ENCODE peak calls at places on chromosome 22, in nine cellular contexts. One of them, this sample, is unnamed.

GRCh38 chr22:40116496-40117200 is 61.1 kb upstream of the TNRC6B start:
- DNase-seq in fibroblast of lung: no peak
- DNase-seq in heart right ventricle: no peak
- DNase-seq in ovary: no peak
- DNase-seq in psoas muscle: no peak
- DNase-seq in mesenchymal stem cell: no peak
- DNase-seq in GM23248: no peak
- DNase-seq in right atrium auricular region: no peak
- DNase-seq in vagina: no peak
- DNase-seq in this sample: no peak

GRCh38 chr22:44023404-44024287 is 456 bp upstream of the PARVB start:
- DNase-seq in fibroblast of lung: peak; percentile 32
- DNase-seq in heart right ventricle: no peak
- DNase-seq in ovary: peak; percentile 43
- DNase-seq in psoas muscle: peak; percentile 69
- DNase-seq in mesenchymal stem cell: peak; percentile 61
- DNase-seq in GM23248: peak; percentile 71
- DNase-seq in right atrium auricular region: peak; percentile 64
- DNase-seq in vagina: no peak
- DNase-seq in this sample: peak; percentile 54

GRCh38 chr22:32802291-32802826 is 854 bp downstream of the TIMP3 start:
- DNase-seq in fibroblast of lung: peak; percentile 16
- DNase-seq in heart right ventricle: no peak
- DNase-seq in ovary: no peak
- DNase-seq in psoas muscle: no peak
- DNase-seq in mesenchymal stem cell: no peak
- DNase-seq in GM23248: peak; percentile 59
- DNase-seq in right atrium auricular region: no peak
- DNase-seq in vagina: no peak
- DNase-seq in this sample: no peak

GRCh38 chr22:45709004-45709739 is 37.5 kb downstream of the ATXN10 start:
- DNase-seq in fibroblast of lung: peak; percentile 56
- DNase-seq in heart right ventricle: no peak
- DNase-seq in ovary: no peak
- DNase-seq in psoas muscle: peak; percentile 23
- DNase-seq in mesenchymal stem cell: peak; percentile 64
- DNase-seq in GM23248: peak; percentile 92
- DNase-seq in right atrium auricular region: no peak
- DNase-seq in vagina: no peak
- DNase-seq in this sample: no peak

GRCh38 chr22:44129614-44129976 is 51.1 kb upstream of the PARVG start:
- DNase-seq in fibroblast of lung: peak; percentile 29
- DNase-seq in heart right ventricle: no peak
- DNase-seq in ovary: no peak
- DNase-seq in psoas muscle: no peak
- DNase-seq in mesenchymal stem cell: peak; percentile 12
- DNase-seq in GM23248: peak; percentile 74
- DNase-seq in right atrium auricular region: no peak
- DNase-seq in vagina: no peak
- DNase-seq in this sample: no peak

GRCh38 chr22:24516301-24516737 is 21.2 kb downstream of the UPB1 start:
- DNase-seq in fibroblast of lung: peak; percentile 82
- DNase-seq in heart right ventricle: no peak
- DNase-seq in ovary: no peak
- DNase-seq in psoas muscle: no peak
- DNase-seq in mesenchymal stem cell: peak; percentile 96
- DNase-seq in GM23248: peak; percentile 92
- DNase-seq in right atrium auricular region: no peak
- DNase-seq in vagina: no peak
- DNase-seq in this sample: no peak

GRCh38 chr22:43126506-43127165 is 16.1 kb downstream of the BIK start:
- DNase-seq in fibroblast of lung: peak; percentile 48
- DNase-seq in heart right ventricle: no peak
- DNase-seq in ovary: no peak
- DNase-seq in psoas muscle: no peak
- DNase-seq in mesenchymal stem cell: peak; percentile 85
- DNase-seq in GM23248: peak; percentile 83
- DNase-seq in right atrium auricular region: no peak
- DNase-seq in vagina: no peak
- DNase-seq in this sample: no peak

GRCh38 chr22:40541300-40541699 is 95.2 kb downstream of the MRTFA start:
- DNase-seq in fibroblast of lung: no peak
- DNase-seq in heart right ventricle: no peak
- DNase-seq in ovary: no peak
- DNase-seq in psoas muscle: no peak
- DNase-seq in mesenchymal stem cell: no peak
- DNase-seq in GM23248: no peak
- DNase-seq in right atrium auricular region: no peak
- DNase-seq in vagina: no peak
- DNase-seq in this sample: no peak

GRCh38 chr22:36862251-36863242 is 1.7 kb downstream of the NCF4 start:
- DNase-seq in fibroblast of lung: no peak
- DNase-seq in heart right ventricle: peak; percentile 36
- DNase-seq in ovary: no peak
- DNase-seq in psoas muscle: peak; percentile 37
- DNase-seq in mesenchymal stem cell: no peak
- DNase-seq in GM23248: no peak
- DNase-seq in right atrium auricular region: no peak
- DNase-seq in vagina: no peak
- DNase-seq in this sample: peak; percentile 79

GRCh38 chr22:43197271-43197941 is 10.5 kb upstream of the TTLL12 start:
- DNase-seq in fibroblast of lung: no peak
- DNase-seq in heart right ventricle: no peak
- DNase-seq in ovary: no peak
- DNase-seq in psoas muscle: peak; percentile 8
- DNase-seq in mesenchymal stem cell: peak; percentile 13
- DNase-seq in GM23248: peak; percentile 68
- DNase-seq in right atrium auricular region: no peak
- DNase-seq in vagina: no peak
- DNase-seq in this sample: no peak

GRCh38 chr22:40415531-40416266 is 45.3 kb downstream of the SGSM3 start:
- DNase-seq in fibroblast of lung: no peak
- DNase-seq in heart right ventricle: no peak
- DNase-seq in ovary: no peak
- DNase-seq in psoas muscle: no peak
- DNase-seq in mesenchymal stem cell: no peak
- DNase-seq in GM23248: no peak
- DNase-seq in right atrium auricular region: no peak
- DNase-seq in vagina: no peak
- DNase-seq in this sample: peak; percentile 70

GRCh38 chr22:32389685-32390084 is 22.4 kb downstream of the RTCB start:
- DNase-seq in fibroblast of lung: peak; percentile 16
- DNase-seq in heart right ventricle: no peak
- DNase-seq in ovary: no peak
- DNase-seq in psoas muscle: no peak
- DNase-seq in mesenchymal stem cell: peak; percentile 20
- DNase-seq in GM23248: peak; percentile 45
- DNase-seq in right atrium auricular region: no peak
- DNase-seq in vagina: no peak
- DNase-seq in this sample: no peak

GRCh38 chr22:19495562-19496323 is 16.0 kb downstream of the CDC45 start:
- DNase-seq in fibroblast of lung: peak; percentile 57
- DNase-seq in heart right ventricle: no peak
- DNase-seq in ovary: no peak
- DNase-seq in psoas muscle: no peak
- DNase-seq in mesenchymal stem cell: peak; percentile 23
- DNase-seq in GM23248: peak; percentile 29
- DNase-seq in right atrium auricular region: no peak
- DNase-seq in vagina: no peak
- DNase-seq in this sample: no peak

GRCh38 chr22:44455963-44456358 is 42.1 kb downstream of the RTL6 start:
- DNase-seq in fibroblast of lung: no peak
- DNase-seq in heart right ventricle: no peak
- DNase-seq in ovary: no peak
- DNase-seq in psoas muscle: no peak
- DNase-seq in mesenchymal stem cell: no peak
- DNase-seq in GM23248: no peak
- DNase-seq in right atrium auricular region: peak; percentile 13
- DNase-seq in vagina: peak; percentile 28
- DNase-seq in this sample: no peak

GRCh38 chr22:35541254-35541748 is 670 bp downstream of the RASD2 start:
- DNase-seq in fibroblast of lung: no peak
- DNase-seq in heart right ventricle: no peak
- DNase-seq in ovary: no peak
- DNase-seq in psoas muscle: no peak
- DNase-seq in mesenchymal stem cell: no peak
- DNase-seq in GM23248: peak; percentile 55
- DNase-seq in right atrium auricular region: no peak
- DNase-seq in vagina: no peak
- DNase-seq in this sample: no peak

GRCh38 chr22:35538801-35539321 is 1.8 kb upstream of the RASD2 start:
- DNase-seq in fibroblast of lung: no peak
- DNase-seq in heart right ventricle: no peak
- DNase-seq in ovary: no peak
- DNase-seq in psoas muscle: no peak
- DNase-seq in mesenchymal stem cell: peak; percentile 37
- DNase-seq in GM23248: peak; percentile 57
- DNase-seq in right atrium auricular region: no peak
- DNase-seq in vagina: no peak
- DNase-seq in this sample: peak; percentile 66

GRCh38 chr22:35540600-35541253 is at the start of gene RASD2:
- DNase-seq in fibroblast of lung: no peak
- DNase-seq in heart right ventricle: peak; percentile 43
- DNase-seq in ovary: no peak
- DNase-seq in psoas muscle: peak; percentile 39
- DNase-seq in mesenchymal stem cell: peak; percentile 51
- DNase-seq in GM23248: peak; percentile 68
- DNase-seq in right atrium auricular region: no peak
- DNase-seq in vagina: no peak
- DNase-seq in this sample: no peak

GRCh38 chr22:35539910-35540599 is 576 bp upstream of the RASD2 start:
- DNase-seq in fibroblast of lung: no peak
- DNase-seq in heart right ventricle: peak; percentile 55
- DNase-seq in ovary: peak; percentile 61
- DNase-seq in psoas muscle: peak; percentile 67
- DNase-seq in mesenchymal stem cell: peak; percentile 43
- DNase-seq in GM23248: peak; percentile 81
- DNase-seq in right atrium auricular region: no peak
- DNase-seq in vagina: no peak
- DNase-seq in this sample: peak; percentile 72

GRCh38 chr22:35539487-35539886 is 1.1 kb upstream of the RASD2 start:
- DNase-seq in fibroblast of lung: no peak
- DNase-seq in heart right ventricle: no peak
- DNase-seq in ovary: no peak
- DNase-seq in psoas muscle: no peak
- DNase-seq in mesenchymal stem cell: no peak
- DNase-seq in GM23248: no peak
- DNase-seq in right atrium auricular region: no peak
- DNase-seq in vagina: no peak
- DNase-seq in this sample: no peak
- H3K4me3 ChIP-seq in fibroblast of lung: peak overlapping the region; percentile 20
- H3K4me3 ChIP-seq in heart right ventricle: peak overlapping the region; percentile 47
- H3K4me3 ChIP-seq in ovary: no peak overlapping the region
- H3K4me3 ChIP-seq in psoas muscle: peak overlapping the region; percentile 71
- H3K4me3 ChIP-seq in mesenchymal stem cell: no peak overlapping the region
- H3K4me3 ChIP-seq in GM23248: peak overlapping the region; percentile 77
- H3K4me3 ChIP-seq in right atrium auricular region: no peak overlapping the region
- H3K4me3 ChIP-seq in vagina: peak overlapping the region; percentile 58
- H3K4me3 ChIP-seq in this sample: no peak overlapping the region

GRCh38 chr22:39115976-39116621 is 19.1 kb downstream of the APOBEC3H start:
- DNase-seq in fibroblast of lung: no peak
- DNase-seq in heart right ventricle: no peak
- DNase-seq in ovary: no peak
- DNase-seq in psoas muscle: no peak
- DNase-seq in mesenchymal stem cell: no peak
- DNase-seq in GM23248: no peak
- DNase-seq in right atrium auricular region: no peak
- DNase-seq in vagina: no peak
- DNase-seq in this sample: no peak
- H3K27ac ChIP-seq in fibroblast of lung: no peak overlapping the region
- H3K27ac ChIP-seq in heart right ventricle: no peak overlapping the region
- H3K27ac ChIP-seq in ovary: no peak overlapping the region
- H3K27ac ChIP-seq in psoas muscle: no peak overlapping the region
- H3K27ac ChIP-seq in mesenchymal stem cell: no peak overlapping the region
- H3K27ac ChIP-seq in GM23248: no peak overlapping the region
- H3K27ac ChIP-seq in right atrium auricular region: no peak overlapping the region
- H3K27ac ChIP-seq in vagina: no peak overlapping the region
- H3K27ac ChIP-seq in this sample: no peak overlapping the region

GRCh38 chr22:30347255-30347892 is 9.3 kb downstream of the SF3A1 start:
- DNase-seq in fibroblast of lung: no peak
- DNase-seq in heart right ventricle: no peak
- DNase-seq in ovary: no peak
- DNase-seq in psoas muscle: no peak
- DNase-seq in mesenchymal stem cell: no peak
- DNase-seq in GM23248: no peak
- DNase-seq in right atrium auricular region: no peak
- DNase-seq in vagina: no peak
- DNase-seq in this sample: no peak

GRCh38 chr22:30344447-30345200 is 12.1 kb downstream of the SF3A1 start:
- DNase-seq in fibroblast of lung: no peak
- DNase-seq in heart right ventricle: no peak
- DNase-seq in ovary: no peak
- DNase-seq in psoas muscle: no peak
- DNase-seq in mesenchymal stem cell: no peak
- DNase-seq in GM23248: no peak
- DNase-seq in right atrium auricular region: no peak
- DNase-seq in vagina: no peak
- DNase-seq in this sample: no peak

GRCh38 chr22:30348395-30348794 is 8.3 kb downstream of the SF3A1 start:
- DNase-seq in fibroblast of lung: no peak
- DNase-seq in heart right ventricle: no peak
- DNase-seq in ovary: no peak
- DNase-seq in psoas muscle: no peak
- DNase-seq in mesenchymal stem cell: no peak
- DNase-seq in GM23248: no peak
- DNase-seq in right atrium auricular region: no peak
- DNase-seq in vagina: no peak
- DNase-seq in this sample: no peak

GRCh38 chr22:30351226-30351625 is 5.5 kb downstream of the SF3A1 start:
- DNase-seq in fibroblast of lung: peak; percentile 12
- DNase-seq in heart right ventricle: no peak
- DNase-seq in ovary: no peak
- DNase-seq in psoas muscle: no peak
- DNase-seq in mesenchymal stem cell: no peak
- DNase-seq in GM23248: no peak
- DNase-seq in right atrium auricular region: no peak
- DNase-seq in vagina: no peak
- DNase-seq in this sample: no peak

DNA sequence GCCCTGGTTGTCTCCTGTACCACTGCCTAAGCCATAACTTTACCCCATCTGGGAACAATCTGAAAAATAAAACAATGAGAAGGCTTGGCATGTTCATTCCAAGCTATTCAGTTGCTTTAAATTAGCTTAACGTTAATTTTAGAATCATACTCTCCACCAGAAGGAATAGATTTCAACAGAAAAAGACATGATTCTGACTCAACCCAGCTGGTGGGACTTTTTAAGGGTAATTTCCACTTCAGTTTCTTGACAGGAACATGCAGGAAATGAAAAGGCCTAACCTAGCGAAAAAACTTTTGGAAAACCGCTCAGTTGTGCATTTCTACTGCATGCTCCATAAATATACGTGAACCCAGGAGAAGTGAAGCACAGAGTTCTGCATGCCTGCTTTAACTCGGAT is 7.9 kb downstream of the SF3A1 start:
- DNase-seq in fibroblast of lung: peak; percentile 42
- DNase-seq in heart right ventricle: no peak
- DNase-seq in ovary: no peak
- DNase-seq in psoas muscle: no peak
- DNase-seq in mesenchymal stem cell: no peak
- DNase-seq in GM23248: peak; percentile 38
- DNase-seq in right atrium auricular region: no peak
- DNase-seq in vagina: no peak
- DNase-seq in this sample: no peak
- H3K4me1 ChIP-seq in fibroblast of lung: no peaks in the 10 kb centered on the region
- H3K4me1 ChIP-seq in heart right ventricle: peaks cover 13% of the 10 kb centered on the region
- H3K4me1 ChIP-seq in ovary: peaks cover 2% of the 10 kb centered on the region
- H3K4me1 ChIP-seq in psoas muscle: peaks cover 6% of the 10 kb centered on the region
- H3K4me1 ChIP-seq in mesenchymal stem cell: peaks cover 2% of the 10 kb centered on the region
- H3K4me1 ChIP-seq in GM23248: no peaks in the 10 kb centered on the region
- H3K4me1 ChIP-seq in right atrium auricular region: peaks cover 4% of the 10 kb centered on the region
- H3K4me1 ChIP-seq in vagina: peaks cover 44% of the 10 kb centered on the region
- H3K4me1 ChIP-seq in this sample: no peaks in the 10 kb centered on the region

GRCh38 chr22:28815729-28816128 is 15.4 kb upstream of the XBP1 start:
- DNase-seq in fibroblast of lung: no peak
- DNase-seq in heart right ventricle: no peak
- DNase-seq in ovary: no peak
- DNase-seq in psoas muscle: no peak
- DNase-seq in mesenchymal stem cell: no peak
- DNase-seq in GM23248: no peak
- DNase-seq in right atrium auricular region: no peak
- DNase-seq in vagina: no peak
- DNase-seq in this sample: no peak
- H3K4me3 ChIP-seq in fibroblast of lung: no peak overlapping the region
- H3K4me3 ChIP-seq in heart right ventricle: no peak overlapping the region
- H3K4me3 ChIP-seq in ovary: no peak overlapping the region
- H3K4me3 ChIP-seq in psoas muscle: no peak overlapping the region
- H3K4me3 ChIP-seq in mesenchymal stem cell: no peak overlapping the region
- H3K4me3 ChIP-seq in GM23248: no peak overlapping the region
- H3K4me3 ChIP-seq in right atrium auricular region: no peak overlapping the region
- H3K4me3 ChIP-seq in vagina: no peak overlapping the region
- H3K4me3 ChIP-seq in this sample: no peak overlapping the region